ENCODE peak calls at places on chromosomes 1 and 21, in five cellular contexts. K is IMR-90, P is tibial nerve, N is body of pancreas, W is Caco-2. S is an unnamed sample.

GRCh38 chr1:94125551-94126514 is 4.9 kb upstream of the ABCA4 start:
- DNase-seq in W (peak; percentile 74), N (no peak), P (no peak), K (no peak), S (no peak)

GRCh38 chr1:7447093-7447492 is 324.0 kb upstream of the VAMP3 start:
- DNase-seq in P (no peak), K (no peak), W (no peak), N (peak; percentile 36), S (no peak)

GRCh38 chr1:224435999-224436398 is 1.4 kb upstream of the WDR26 start:
- DNase-seq in W (no peak), P (no peak), K (no peak), N (no peak), S (no peak)

GRCh38 chr21:33339938-33340337 is 15.2 kb downstream of the IFNAR1 start:
- DNase-seq in N (no peak), P (no peak), K (peak; percentile 12), W (no peak), S (no peak)

GRCh38 chr1:51616903-51617708 is at the start of gene OSBPL9:
- DNase-seq in K (peak; percentile 92), P (peak; percentile 89), W (peak; percentile 78), N (peak; percentile 93), S (peak; percentile 90)

GRCh38 chr1:197841828-197842573 is 60.4 kb upstream of the C1orf53 start:
- DNase-seq in K (peak; percentile 60), N (no peak), W (no peak), P (no peak), S (peak; percentile 67)

GRCh38 chr1:47752560-47752959 is 244.6 kb downstream of the TRABD2B start:
- DNase-seq in P (no peak), N (no peak), K (no peak), W (no peak), S (no peak)

GRCh38 chr1:22780696-22781095 is 70.1 kb downstream of the EPHB2 start:
- DNase-seq in K (peak; percentile 16), P (no peak), W (peak; percentile 63), N (no peak), S (peak; percentile 35)

GRCh38 chr1:52195161-52195560 is 53.3 kb downstream of the ZFYVE9 start:
- DNase-seq in K (peak; percentile 82), P (no peak), W (no peak), N (no peak), S (no peak)

GRCh38 chr1:226287587-226287986 is 21.4 kb downstream of the LIN9 start:
- DNase-seq in N (no peak), W (no peak), P (no peak), K (no peak), S (no peak)

GRCh38 chr1:235882816-235883215 is 16.1 kb upstream of the LYST start:
- DNase-seq in K (no peak), N (no peak), W (no peak), P (no peak), S (peak; percentile 38)

DNA sequence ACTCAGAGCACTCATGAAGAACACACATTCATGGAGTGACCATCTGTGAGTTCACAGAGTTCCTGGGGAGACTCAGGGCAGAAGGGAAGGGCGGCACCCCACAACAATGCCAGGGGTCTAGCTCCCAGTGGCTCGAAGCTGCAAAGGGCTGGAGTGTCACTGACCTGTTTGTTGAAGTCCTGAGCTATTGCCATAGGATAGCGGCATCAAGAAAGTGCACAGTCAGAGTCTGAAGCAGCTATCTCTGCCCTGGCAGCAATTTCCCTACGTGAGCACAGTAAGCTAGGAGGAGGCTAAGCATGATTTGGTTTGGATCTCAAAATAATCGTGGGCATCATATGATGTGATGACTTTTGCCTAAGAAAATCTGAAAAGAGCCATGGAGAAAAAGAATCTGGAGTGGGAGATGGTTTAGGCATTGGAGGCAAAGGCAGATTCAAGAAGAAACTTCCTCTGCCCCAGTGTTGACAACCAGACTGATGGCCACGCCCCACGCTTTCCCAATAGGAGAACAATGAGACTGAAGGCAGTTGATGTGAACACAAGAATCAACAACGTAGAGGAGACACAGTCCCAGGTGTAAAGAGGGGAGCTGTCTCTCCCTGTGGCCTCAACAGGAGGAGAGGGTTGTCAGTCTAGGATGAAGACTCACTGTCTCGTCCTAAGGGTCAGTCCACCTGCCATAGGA is 100.0 kb upstream of the SLC25A33 start:
- DNase-seq in W (peak; percentile 34), P (peak; percentile 36), K (no peak), N (peak; percentile 74), S (peak; percentile 21)
- H3K4me3 ChIP-seq in W (no peak overlapping the region), P (no peak overlapping the region), K (no peak overlapping the region), N (no peak overlapping the region), S (no peak overlapping the region)

DNA sequence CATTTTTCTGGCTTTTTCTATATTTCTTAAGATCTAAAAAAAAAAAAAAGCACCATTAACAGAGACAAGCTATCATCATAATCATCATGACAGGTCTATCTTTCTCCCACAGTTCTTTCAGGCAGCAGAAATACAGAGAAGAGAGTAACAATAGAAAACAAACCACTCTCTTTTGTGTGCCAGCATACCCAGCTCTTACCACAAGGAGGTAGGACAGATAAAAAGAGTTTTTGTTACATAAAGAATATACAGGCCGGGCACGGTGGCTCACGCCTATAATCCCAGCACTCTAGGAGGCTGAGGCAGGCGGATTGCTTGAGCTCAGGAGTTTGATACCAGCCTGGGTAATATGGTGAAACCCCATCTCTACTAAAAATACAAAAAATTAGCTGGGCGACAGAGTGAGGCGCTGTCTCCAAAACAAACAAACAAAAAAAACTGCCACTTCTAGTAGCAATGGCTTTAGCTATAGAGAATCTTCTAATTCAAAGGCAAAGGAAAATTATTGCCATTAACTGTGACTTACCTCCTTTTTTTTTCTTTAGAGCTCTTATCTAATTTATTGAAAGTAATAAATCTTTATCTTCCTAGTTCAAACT is 39.7 kb downstream of the ANKRD13C start:
- DNase-seq in N (no peak), K (no peak), P (no peak), W (no peak), S (no peak)
- TF ChIP-seq CTCF in N (no peak), K (no peak), P (no peak), W (no peak), S (no peak)

GRCh38 chr1:3745590-3746381 is 6.5 kb upstream of the CCDC27 start:
- DNase-seq in N (no peak), K (peak; percentile 5), P (no peak), W (no peak), S (no peak)
- H3K4me3 ChIP-seq in N (no peak overlapping the region), K (no peak overlapping the region), P (no peak overlapping the region), W (no peak overlapping the region), S (no peak overlapping the region)

GRCh38 chr1:229897540-229897939 is 169.5 kb upstream of the GALNT2 start:
- DNase-seq in K (no peak), W (no peak), P (no peak), N (no peak), S (no peak)

GRCh38 chr1:229896306-229896705 is 170.7 kb upstream of the GALNT2 start:
- DNase-seq in P (no peak), N (no peak), W (no peak), K (no peak), S (no peak)

GRCh38 chr1:229905031-229905545 is 161.9 kb upstream of the GALNT2 start:
- DNase-seq in K (no peak), N (peak; percentile 74), P (no peak), W (no peak), S (no peak)

GRCh38 chr1:229895605-229896004 is 171.4 kb upstream of the GALNT2 start:
- DNase-seq in N (no peak), K (no peak), P (no peak), W (no peak), S (no peak)

DNA sequence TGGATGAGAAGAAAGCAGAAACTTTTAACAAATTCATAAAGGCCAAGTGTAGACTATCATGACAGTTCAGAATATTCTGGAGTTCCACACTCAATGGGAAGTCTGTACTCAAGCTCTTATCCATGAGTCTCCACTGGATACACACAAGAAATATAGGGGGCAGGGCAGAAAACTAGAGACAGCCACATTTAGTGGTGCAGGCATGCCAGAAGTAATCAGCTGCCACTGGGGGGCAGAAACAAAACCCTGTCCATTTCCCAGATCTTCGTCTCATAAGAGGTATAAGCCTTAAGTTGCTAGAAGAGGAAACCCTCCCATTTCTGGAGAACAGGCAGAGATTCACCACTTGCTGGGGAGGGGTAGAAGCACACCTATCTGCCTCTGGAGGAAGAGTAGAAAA is 166.8 kb upstream of the GALNT2 start:
- DNase-seq in W (no peak), P (no peak), N (no peak), K (no peak), S (no peak)
- TF ChIP-seq CTCF in W (no peak), P (no peak), N (no peak), K (no peak), S (no peak)

GRCh38 chr1:78004719-78005346 is at the start of gene DNAJB4:
- DNase-seq in K (peak; percentile 99), N (peak; percentile 94), P (peak; percentile 40), W (peak; percentile 69), S (peak; percentile 99)

GRCh38 chr1:78003882-78004718 is 639 bp upstream of the DNAJB4 start:
- DNase-seq in P (no peak), N (peak; percentile 40), W (peak; percentile 51), K (peak; percentile 83), S (peak; percentile 78)

GRCh38 chr1:78005755-78006154 is 1.0 kb downstream of the DNAJB4 start:
- DNase-seq in N (peak; percentile 70), W (no peak), K (peak; percentile 94), P (no peak), S (peak; percentile 91)

GRCh38 chr1:78005347-78005722 is 596 bp downstream of the DNAJB4 start:
- DNase-seq in P (no peak), N (no peak), K (no peak), W (no peak), S (no peak)

DNA sequence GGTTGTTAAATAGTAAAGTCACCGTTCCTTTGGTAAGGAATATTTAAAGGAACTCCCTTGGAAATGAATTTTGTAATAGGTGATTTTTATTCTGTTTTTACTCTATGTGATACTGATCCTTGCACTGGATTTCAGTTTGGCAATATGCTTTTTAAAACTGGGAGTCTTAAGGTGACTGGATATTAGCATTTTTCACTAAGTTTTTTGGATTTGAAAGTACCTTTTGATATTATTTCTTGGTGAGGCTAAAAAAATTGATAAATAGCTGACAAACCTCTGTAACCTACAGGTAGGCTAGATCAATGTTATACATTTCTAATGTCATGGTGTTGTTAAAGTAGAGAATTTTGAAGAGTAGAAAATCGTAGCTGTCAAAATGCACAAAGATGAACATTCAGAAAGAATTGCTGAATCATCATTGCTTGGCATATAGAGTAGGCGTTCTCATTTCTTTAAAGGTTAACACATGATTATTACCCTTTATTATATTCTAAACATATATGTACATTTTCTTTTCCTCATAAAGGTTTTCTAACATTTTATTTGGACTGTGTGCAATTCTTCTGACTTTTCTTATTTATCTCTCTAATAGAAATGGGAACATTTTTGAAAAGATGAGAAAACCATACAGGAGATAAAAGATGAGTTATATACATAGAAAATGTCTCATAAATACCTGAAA is 1.5 kb upstream of the DNAJB4 start:
- DNase-seq in P (no peak), K (no peak), N (no peak), W (no peak), S (no peak)
- H3K4me3 ChIP-seq in P (no peak overlapping the region), K (no peak overlapping the region), N (no peak overlapping the region), W (no peak overlapping the region), S (peak overlapping the region; percentile 82)

S was measured in fibroblast of mammary gland.